ENCODE peak calls at places on chromosomes 13 and 19, in four cellular contexts. C, I, X and L are unnamed samples.

GRCh38 chr13:79307866-79308298 is 98.2 kb downstream of the RBM26 start:
- DNase-seq in C (no peak), I (no peak), X (no peak), L (no peak)

GRCh38 chr13:113599396-113599795 is 14.8 kb downstream of the TFDP1 start:
- DNase-seq in C (no peak), I (no peak), X (no peak), L (peak; percentile 1)

GRCh38 chr13:99314640-99315176 is 7.5 kb upstream of the GPR183 start:
- DNase-seq in C (no peak), I (peak; percentile 64), X (no peak), L (no peak)

GRCh38 chr13:100014621-100015020 is 33.0 kb downstream of the ZIC2 start:
- DNase-seq in C (no peak), I (no peak), X (no peak), L (no peak)

GRCh38 chr13:42899266-42899665 is 92.8 kb downstream of the EPSTI1 start:
- DNase-seq in C (no peak), I (no peak), X (no peak), L (no peak)

GRCh38 chr19:13920940-13921744 is 15.1 kb downstream of the CC2D1A start:
- DNase-seq in C (peak; percentile 53), I (peak; percentile 80), X (peak; percentile 57), L (peak; percentile 38)

GRCh38 chr13:99357149-99357596 is 50.0 kb upstream of the GPR183 start:
- DNase-seq in C (no peak), I (peak; percentile 68), X (no peak), L (no peak)

GRCh38 chr19:14769201-14769600 is 9.2 kb downstream of the ADGRE2 start:
- DNase-seq in C (no peak), I (no peak), X (no peak), L (no peak)

GRCh38 chr13:80259159-80259558 is 81.8 kb downstream of the SPRY2 start:
- DNase-seq in C (no peak), I (no peak), X (no peak), L (no peak)

GRCh38 chr19:19628499-19629134 is 597 bp upstream of the LPAR2 start:
- DNase-seq in C (no peak), I (no peak), X (no peak), L (peak; percentile 91)

GRCh38 chr13:52405767-52406494 is at the start of gene THSD1:
- DNase-seq in C (peak; percentile 46), I (no peak), X (no peak), L (peak; percentile 54)

GRCh38 chr19:343941-344624 is 513 bp downstream of the MIER2 start:
- DNase-seq in C (peak; percentile 82), I (peak; percentile 93), X (no peak), L (peak; percentile 50)

GRCh38 chr13:32426981-32427851 is 714 bp downstream of the N4BP2L1 start:
- DNase-seq in C (no peak), I (no peak), X (no peak), L (peak; percentile 77)

GRCh38 chr13:66468656-66469055 is 761.5 kb downstream of the PCDH9 start:
- DNase-seq in C (no peak), I (no peak), X (no peak), L (no peak)

GRCh38 chr13:37666036-37666435 is 67.5 kb upstream of the POSTN start:
- DNase-seq in C (no peak), I (no peak), X (no peak), L (no peak)

GRCh38 chr19:39514840-39515550 is at the start of gene SELENOV:
- DNase-seq in C (no peak), I (peak; percentile 27), X (no peak), L (peak; percentile 90)

GRCh38 chr13:93183302-93183701 is 43.3 kb upstream of the GPC6 start:
- DNase-seq in C (no peak), I (no peak), X (no peak), L (peak; percentile 45)

GRCh38 chr19:7852851-7853759 is 21.1 kb downstream of the PRR36 start:
- DNase-seq in C (peak; percentile 90), I (peak; percentile 91), X (peak; percentile 90), L (peak; percentile 96)

GRCh38 chr13:99055286-99056073 is 77.6 kb upstream of the DOCK9 start:
- DNase-seq in C (no peak), I (no peak), X (no peak), L (no peak)

GRCh38 chr19:29812080-29812880 is 489 bp downstream of the CCNE1 start:
- DNase-seq in C (no peak), I (peak; percentile 28), X (no peak), L (peak; percentile 30)

GRCh38 chr13:99385161-99385560 is 78.0 kb upstream of the GPR183 start:
- DNase-seq in C (no peak), I (no peak), X (no peak), L (no peak)

GRCh38 chr19:53989600-53990533 is 1.6 kb upstream of the CACNG6 start:
- DNase-seq in C (no peak), I (no peak), X (no peak), L (no peak)

GRCh38 chr13:78020861-78021260 is 102.2 kb upstream of the EDNRB start:
- DNase-seq in C (no peak), I (no peak), X (no peak), L (no peak)

GRCh38 chr19:43704002-43704705 is 11.7 kb upstream of the IRGC start:
- DNase-seq in C (no peak), I (no peak), X (peak; percentile 61), L (no peak)

GRCh38 chr13:80528733-80529132 is 187.8 kb upstream of the SPRY2 start:
- DNase-seq in C (no peak), I (peak; percentile 2), X (no peak), L (no peak)

GRCh38 chr13:112844879-112845278 is 124.1 kb upstream of the MCF2L start:
- DNase-seq in C (no peak), I (no peak), X (no peak), L (no peak)

GRCh38 chr19:1468274-1469199 is 10.5 kb downstream of the C19orf25 start:
- DNase-seq in C (no peak), I (no peak), X (no peak), L (peak; percentile 69)

GRCh38 chr19:10420444-10421239 is at the start of gene PDE4A:
- DNase-seq in C (no peak), I (peak; percentile 78), X (no peak), L (peak; percentile 64)

GRCh38 chr13:23790591-23791170 is 98.5 kb downstream of the MIPEP start:
- DNase-seq in C (no peak), I (no peak), X (no peak), L (no peak)

GRCh38 chr13:50708461-50708860 is 135.0 kb downstream of the DLEU7 start:
- DNase-seq in C (no peak), I (no peak), X (no peak), L (no peak)

GRCh38 chr19:56071151-56071550 is 49.9 kb downstream of the ZNF787 start:
- DNase-seq in C (peak; percentile 26), I (peak; percentile 46), X (peak; percentile 39), L (no peak)

GRCh38 chr13:35164324-35164932 is 222.4 kb downstream of the NBEA start:
- DNase-seq in C (peak; percentile 37), I (peak; percentile 6), X (peak; percentile 20), L (no peak)

GRCh38 chr19:2627319-2627829 is 75.1 kb downstream of the GNG7 start:
- DNase-seq in C (no peak), I (no peak), X (peak; percentile 68), L (no peak)

GRCh38 chr19:56108447-56109195 is 12.5 kb downstream of the ZNF787 start:
- DNase-seq in C (no peak), I (no peak), X (no peak), L (no peak)

GRCh38 chr19:18157465-18158063 is 4.6 kb downstream of the PIK3R2 start:
- DNase-seq in C (no peak), I (no peak), X (no peak), L (peak; percentile 59)

GRCh38 chr13:35722438-35723060 is 246.1 kb upstream of the MAB21L1 start:
- DNase-seq in C (no peak), I (no peak), X (no peak), L (no peak)

GRCh38 chr19:2850256-2850925 is 9.1 kb downstream of the ZNF555 start:
- DNase-seq in C (no peak), I (no peak), X (no peak), L (no peak)

GRCh38 chr19:4598712-4599111 is 39.2 kb upstream of the SEMA6B start:
- DNase-seq in C (no peak), I (no peak), X (no peak), L (no peak)
- TF ChIP-seq ELF4 in C (no peak), I (no peak), X (no peak), L (no peak)

GRCh38 chr13:95813139-95813538 is 136.2 kb downstream of the DNAJC3 start:
- DNase-seq in C (no peak), I (no peak), X (no peak), L (no peak)
- TF ChIP-seq ELF4 in C (no peak), I (no peak), X (no peak), L (no peak)

GRCh38 chr19:42220751-42221097 is 612 bp downstream of the ZNF526 start:
- DNase-seq in C (no peak), I (no peak), X (no peak), L (no peak)
- TF ChIP-seq ELF4 in C (no peak), I (no peak), X (no peak), L (no peak)

GRCh38 chr13:60448907-60449510 is 52.0 kb downstream of the TDRD3 start:
- DNase-seq in C (peak; percentile 30), I (peak; percentile 29), X (peak; percentile 31), L (no peak)
- TF ChIP-seq ELF4 in C (no peak), I (no peak), X (no peak), L (no peak)